ENCODE peak calls at places on chromosomes 13 and 19, in eight cellular contexts. One of them, this sample, is unnamed.

GRCh38 chr13:47190696-47191095 is 293.8 kb upstream of the HTR2A start:
- DNase-seq in aorta: no peak
- DNase-seq in CD8-positive, alpha-beta T cell: no peak
- DNase-seq in OCI-LY7: no peak
- DNase-seq in adrenal gland: no peak
- DNase-seq in tibial artery: no peak
- DNase-seq in Panc1: no peak
- DNase-seq in GM23338: no peak
- DNase-seq in this sample: no peak

GRCh38 chr13:50006426-50007135 is 8.7 kb upstream of the KCNRG start:
- DNase-seq in aorta: no peak
- DNase-seq in CD8-positive, alpha-beta T cell: no peak
- DNase-seq in OCI-LY7: no peak
- DNase-seq in adrenal gland: no peak
- DNase-seq in tibial artery: no peak
- DNase-seq in Panc1: no peak
- DNase-seq in GM23338: no peak
- DNase-seq in this sample: no peak

GRCh38 chr19:55486971-55487883 is 1.0 kb upstream of the SSC5D start:
- DNase-seq in aorta: peak
- DNase-seq in CD8-positive, alpha-beta T cell: no peak
- DNase-seq in OCI-LY7: no peak
- DNase-seq in adrenal gland: peak
- DNase-seq in tibial artery: peak
- DNase-seq in Panc1: no peak
- DNase-seq in GM23338: no peak
- DNase-seq in this sample: no peak

GRCh38 chr13:21657538-21657937 is 13.3 kb upstream of the FGF9 start:
- DNase-seq in aorta: no peak
- DNase-seq in CD8-positive, alpha-beta T cell: no peak
- DNase-seq in OCI-LY7: no peak
- DNase-seq in adrenal gland: no peak
- DNase-seq in tibial artery: no peak
- DNase-seq in Panc1: no peak
- DNase-seq in GM23338: no peak
- DNase-seq in this sample: no peak

GRCh38 chr19:37691881-37692504 is 27.6 kb downstream of the ZNF607 start:
- DNase-seq in aorta: peak
- DNase-seq in CD8-positive, alpha-beta T cell: peak
- DNase-seq in OCI-LY7: peak
- DNase-seq in adrenal gland: peak
- DNase-seq in tibial artery: peak
- DNase-seq in Panc1: no peak
- DNase-seq in GM23338: peak
- DNase-seq in this sample: peak

GRCh38 chr19:38975861-38976271 is 324 bp upstream of the FBXO17 start:
- DNase-seq in aorta: no peak
- DNase-seq in CD8-positive, alpha-beta T cell: no peak
- DNase-seq in OCI-LY7: no peak
- DNase-seq in adrenal gland: no peak
- DNase-seq in tibial artery: no peak
- DNase-seq in Panc1: peak
- DNase-seq in GM23338: peak
- DNase-seq in this sample: no peak

GRCh38 chr13:29754486-29754806 is 96.0 kb downstream of the UBL3 start:
- DNase-seq in aorta: no peak
- DNase-seq in CD8-positive, alpha-beta T cell: no peak
- DNase-seq in OCI-LY7: no peak
- DNase-seq in adrenal gland: no peak
- DNase-seq in tibial artery: no peak
- DNase-seq in Panc1: no peak
- DNase-seq in GM23338: peak
- DNase-seq in this sample: no peak

GRCh38 chr13:60152114-60152513 is 11.6 kb downstream of the DIAPH3 start:
- DNase-seq in aorta: no peak
- DNase-seq in CD8-positive, alpha-beta T cell: no peak
- DNase-seq in OCI-LY7: no peak
- DNase-seq in adrenal gland: no peak
- DNase-seq in tibial artery: no peak
- DNase-seq in Panc1: no peak
- DNase-seq in GM23338: no peak
- DNase-seq in this sample: no peak

GRCh38 chr13:46617382-46617781 is 64.4 kb downstream of the LRCH1 start:
- DNase-seq in aorta: no peak
- DNase-seq in CD8-positive, alpha-beta T cell: no peak
- DNase-seq in OCI-LY7: no peak
- DNase-seq in adrenal gland: no peak
- DNase-seq in tibial artery: no peak
- DNase-seq in Panc1: no peak
- DNase-seq in GM23338: no peak
- DNase-seq in this sample: no peak

GRCh38 chr13:48561461-48562224 is 28.8 kb upstream of the RCBTB2 start:
- DNase-seq in aorta: no peak
- DNase-seq in CD8-positive, alpha-beta T cell: no peak
- DNase-seq in OCI-LY7: peak
- DNase-seq in adrenal gland: no peak
- DNase-seq in tibial artery: no peak
- DNase-seq in Panc1: no peak
- DNase-seq in GM23338: no peak
- DNase-seq in this sample: no peak

GRCh38 chr13:99477493-99477892 is 23.8 kb upstream of the TM9SF2 start:
- DNase-seq in aorta: no peak
- DNase-seq in CD8-positive, alpha-beta T cell: no peak
- DNase-seq in OCI-LY7: no peak
- DNase-seq in adrenal gland: no peak
- DNase-seq in tibial artery: no peak
- DNase-seq in Panc1: no peak
- DNase-seq in GM23338: peak
- DNase-seq in this sample: no peak

GRCh38 chr19:5693195-5694166 is 3.4 kb downstream of the RPL36 start:
- DNase-seq in aorta: no peak
- DNase-seq in CD8-positive, alpha-beta T cell: no peak
- DNase-seq in OCI-LY7: no peak
- DNase-seq in adrenal gland: no peak
- DNase-seq in tibial artery: no peak
- DNase-seq in Panc1: no peak
- DNase-seq in GM23338: no peak
- DNase-seq in this sample: no peak

GRCh38 chr19:30669329-30670010 is 297.3 kb downstream of the ZNF536 start:
- DNase-seq in aorta: peak
- DNase-seq in CD8-positive, alpha-beta T cell: peak
- DNase-seq in OCI-LY7: peak
- DNase-seq in adrenal gland: peak
- DNase-seq in tibial artery: peak
- DNase-seq in Panc1: peak
- DNase-seq in GM23338: peak
- DNase-seq in this sample: no peak

GRCh38 chr13:110233181-110233641 is 73.7 kb downstream of the COL4A1 start:
- DNase-seq in aorta: peak
- DNase-seq in CD8-positive, alpha-beta T cell: no peak
- DNase-seq in OCI-LY7: no peak
- DNase-seq in adrenal gland: no peak
- DNase-seq in tibial artery: peak
- DNase-seq in Panc1: no peak
- DNase-seq in GM23338: no peak
- DNase-seq in this sample: no peak

GRCh38 chr13:27044837-27045570 is 126.6 kb downstream of the USP12 start:
- DNase-seq in aorta: no peak
- DNase-seq in CD8-positive, alpha-beta T cell: peak
- DNase-seq in OCI-LY7: peak
- DNase-seq in adrenal gland: no peak
- DNase-seq in tibial artery: no peak
- DNase-seq in Panc1: no peak
- DNase-seq in GM23338: no peak
- DNase-seq in this sample: no peak

GRCh38 chr13:102236830-102237621 is 164.8 kb downstream of the FGF14 start:
- DNase-seq in aorta: no peak
- DNase-seq in CD8-positive, alpha-beta T cell: no peak
- DNase-seq in OCI-LY7: no peak
- DNase-seq in adrenal gland: no peak
- DNase-seq in tibial artery: no peak
- DNase-seq in Panc1: no peak
- DNase-seq in GM23338: no peak
- DNase-seq in this sample: no peak

GRCh38 chr13:102128216-102128800 is 273.5 kb downstream of the FGF14 start:
- DNase-seq in aorta: no peak
- DNase-seq in CD8-positive, alpha-beta T cell: no peak
- DNase-seq in OCI-LY7: no peak
- DNase-seq in adrenal gland: no peak
- DNase-seq in tibial artery: no peak
- DNase-seq in Panc1: no peak
- DNase-seq in GM23338: no peak
- DNase-seq in this sample: no peak

GRCh38 chr19:18517606-18518005 is 4.3 kb downstream of the ELL start:
- DNase-seq in aorta: no peak
- DNase-seq in CD8-positive, alpha-beta T cell: no peak
- DNase-seq in OCI-LY7: no peak
- DNase-seq in adrenal gland: no peak
- DNase-seq in tibial artery: no peak
- DNase-seq in Panc1: no peak
- DNase-seq in GM23338: no peak
- DNase-seq in this sample: no peak

GRCh38 chr13:109990296-109990695 is 203.9 kb upstream of the IRS2 start:
- DNase-seq in aorta: no peak
- DNase-seq in CD8-positive, alpha-beta T cell: no peak
- DNase-seq in OCI-LY7: no peak
- DNase-seq in adrenal gland: no peak
- DNase-seq in tibial artery: no peak
- DNase-seq in Panc1: no peak
- DNase-seq in GM23338: no peak
- DNase-seq in this sample: no peak

GRCh38 chr19:1864480-1865171 is 1.2 kb upstream of the KLF16 start:
- DNase-seq in aorta: peak
- DNase-seq in CD8-positive, alpha-beta T cell: peak
- DNase-seq in OCI-LY7: peak
- DNase-seq in adrenal gland: peak
- DNase-seq in tibial artery: peak
- DNase-seq in Panc1: no peak
- DNase-seq in GM23338: peak
- DNase-seq in this sample: no peak

GRCh38 chr13:58239774-58240268 is 608.3 kb downstream of the PCDH17 start:
- DNase-seq in aorta: no peak
- DNase-seq in CD8-positive, alpha-beta T cell: no peak
- DNase-seq in OCI-LY7: no peak
- DNase-seq in adrenal gland: no peak
- DNase-seq in tibial artery: no peak
- DNase-seq in Panc1: no peak
- DNase-seq in GM23338: no peak
- DNase-seq in this sample: no peak

GRCh38 chr19:51749979-51750378 is 1.7 kb downstream of the FPR1 start:
- DNase-seq in aorta: no peak
- DNase-seq in CD8-positive, alpha-beta T cell: no peak
- DNase-seq in OCI-LY7: no peak
- DNase-seq in adrenal gland: no peak
- DNase-seq in tibial artery: no peak
- DNase-seq in Panc1: no peak
- DNase-seq in GM23338: no peak
- DNase-seq in this sample: no peak

GRCh38 chr13:102197193-102197592 is 204.7 kb downstream of the FGF14 start:
- DNase-seq in aorta: no peak
- DNase-seq in CD8-positive, alpha-beta T cell: no peak
- DNase-seq in OCI-LY7: no peak
- DNase-seq in adrenal gland: no peak
- DNase-seq in tibial artery: no peak
- DNase-seq in Panc1: no peak
- DNase-seq in GM23338: peak
- DNase-seq in this sample: no peak

GRCh38 chr19:2345076-2345475 is 15.0 kb upstream of the TMPRSS9 start:
- DNase-seq in aorta: no peak
- DNase-seq in CD8-positive, alpha-beta T cell: no peak
- DNase-seq in OCI-LY7: no peak
- DNase-seq in adrenal gland: no peak
- DNase-seq in tibial artery: no peak
- DNase-seq in Panc1: no peak
- DNase-seq in GM23338: no peak
- DNase-seq in this sample: no peak

DNA sequence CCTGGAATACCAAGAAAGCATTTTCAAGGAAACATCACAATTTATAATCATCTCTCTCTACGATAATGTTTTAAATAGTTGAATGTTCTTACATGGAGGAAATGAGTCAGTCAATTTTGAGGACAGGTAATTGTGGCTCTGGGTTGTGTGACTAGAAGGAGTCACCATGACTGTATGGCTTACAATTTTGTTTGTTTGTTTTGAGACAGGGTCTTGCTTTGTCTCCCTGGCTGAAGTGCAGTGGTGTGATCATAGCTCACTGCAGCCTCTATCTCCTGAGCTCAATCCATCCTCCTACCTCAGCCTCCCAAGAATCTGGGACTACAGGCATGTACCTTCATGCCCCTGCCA is 47.4 kb downstream of the COG3 start:
- DNase-seq in aorta: no peak
- DNase-seq in CD8-positive, alpha-beta T cell: no peak
- DNase-seq in OCI-LY7: no peak
- DNase-seq in adrenal gland: no peak
- DNase-seq in tibial artery: no peak
- DNase-seq in Panc1: no peak
- DNase-seq in GM23338: no peak
- DNase-seq in this sample: no peak
- H3K27ac ChIP-seq in aorta: no peak
- H3K27ac ChIP-seq in CD8-positive, alpha-beta T cell: no peak
- H3K27ac ChIP-seq in OCI-LY7: no peak
- H3K27ac ChIP-seq in adrenal gland: no peak
- H3K27ac ChIP-seq in tibial artery: no peak
- H3K27ac ChIP-seq in Panc1: no peak
- H3K27ac ChIP-seq in GM23338: no peak
- H3K27ac ChIP-seq in this sample: no peak

GRCh38 chr13:112583592-112584277 is 4.2 kb downstream of the TUBGCP3 start:
- DNase-seq in aorta: no peak
- DNase-seq in CD8-positive, alpha-beta T cell: no peak
- DNase-seq in OCI-LY7: peak
- DNase-seq in adrenal gland: peak
- DNase-seq in tibial artery: peak
- DNase-seq in Panc1: no peak
- DNase-seq in GM23338: no peak
- DNase-seq in this sample: no peak
- H3K4me3 ChIP-seq in aorta: no peak
- H3K4me3 ChIP-seq in CD8-positive, alpha-beta T cell: no peak
- H3K4me3 ChIP-seq in OCI-LY7: no peak
- H3K4me3 ChIP-seq in adrenal gland: no peak
- H3K4me3 ChIP-seq in tibial artery: no peak
- H3K4me3 ChIP-seq in Panc1: no peak
- H3K4me3 ChIP-seq in GM23338: no peak
- H3K4me3 ChIP-seq in this sample: no peak

GRCh38 chr19:7292950-7293794 is 1.0 kb downstream of the INSR start:
- DNase-seq in aorta: peak
- DNase-seq in CD8-positive, alpha-beta T cell: no peak
- DNase-seq in OCI-LY7: peak
- DNase-seq in adrenal gland: peak
- DNase-seq in tibial artery: peak
- DNase-seq in Panc1: no peak
- DNase-seq in GM23338: peak
- DNase-seq in this sample: no peak
- H3K27ac ChIP-seq in aorta: peak
- H3K27ac ChIP-seq in CD8-positive, alpha-beta T cell: no peak
- H3K27ac ChIP-seq in OCI-LY7: peak
- H3K27ac ChIP-seq in adrenal gland: peak
- H3K27ac ChIP-seq in tibial artery: peak
- H3K27ac ChIP-seq in Panc1: no peak
- H3K27ac ChIP-seq in GM23338: no peak
- H3K27ac ChIP-seq in this sample: no peak

DNA sequence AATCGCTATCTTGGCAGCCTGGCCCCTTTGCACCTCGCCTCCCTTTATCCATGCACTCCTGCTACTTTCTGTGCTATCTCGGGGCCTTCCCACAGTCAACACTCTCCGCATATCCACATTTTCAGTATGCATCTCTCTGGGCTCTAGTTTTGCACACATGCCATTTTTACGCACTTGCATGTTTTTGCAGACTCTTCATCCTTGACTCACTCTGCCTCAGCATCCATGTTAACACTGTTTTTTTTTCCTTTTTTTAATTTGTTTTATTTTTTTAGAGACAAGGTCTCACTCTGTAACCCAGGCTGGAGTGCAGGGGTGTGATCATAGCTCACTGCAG is 2.5 kb downstream of the MAMSTR start:
- DNase-seq in aorta: no peak
- DNase-seq in CD8-positive, alpha-beta T cell: no peak
- DNase-seq in OCI-LY7: no peak
- DNase-seq in adrenal gland: no peak
- DNase-seq in tibial artery: no peak
- DNase-seq in Panc1: no peak
- DNase-seq in GM23338: no peak
- DNase-seq in this sample: no peak
- H3K4me3 ChIP-seq in aorta: no peak
- H3K4me3 ChIP-seq in CD8-positive, alpha-beta T cell: no peak
- H3K4me3 ChIP-seq in OCI-LY7: no peak
- H3K4me3 ChIP-seq in adrenal gland: no peak
- H3K4me3 ChIP-seq in tibial artery: peak
- H3K4me3 ChIP-seq in Panc1: peak
- H3K4me3 ChIP-seq in GM23338: peak
- H3K4me3 ChIP-seq in this sample: no peak

This sample was measured in effector memory CD4-positive, alpha-beta T cell.